ENCODE peak calls at places on chromosome 22, in four cellular contexts. E, M, C and L are unnamed samples. For H3K27me3 and H3K4me1, the result is how much of the 10 kb centered on the place peaks cover.

GRCh38 chr22:41925783-41926460 is 684 bp downstream of the TNFRSF13C start:
- DNase-seq in E (peak), M (peak), C (peak), L (peak)

GRCh38 chr22:29341056-29341848 is 25.8 kb upstream of the RASL10A start:
- DNase-seq in E (no peak), M (no peak), C (no peak), L (no peak)

GRCh38 chr22:41848468-41848867 is 15.6 kb downstream of the SREBF2 start:
- DNase-seq in E (no peak), M (peak), C (peak), L (no peak)

GRCh38 chr22:29190051-29190450 is 15.6 kb upstream of the EMID1 start:
- DNase-seq in E (no peak), M (no peak), C (no peak), L (no peak)

GRCh38 chr22:37084385-37084784 is 25.1 kb downstream of the TMPRSS6 start:
- DNase-seq in E (no peak), M (no peak), C (no peak), L (no peak)

GRCh38 chr22:49551446-49551845 is 276.2 kb downstream of the BRD1 start:
- DNase-seq in E (no peak), M (peak), C (no peak), L (no peak)

GRCh38 chr22:37020192-37020479 is 594 bp downstream of the MPST start:
- DNase-seq in E (no peak), M (no peak), C (peak), L (peak)

GRCh38 chr22:40817737-40818136 is 1.4 kb downstream of the SLC25A17 start:
- DNase-seq in E (no peak), M (no peak), C (no peak), L (no peak)

GRCh38 chr22:39556970-39557811 is 13.4 kb upstream of the CACNA1I start:
- DNase-seq in E (peak), M (no peak), C (no peak), L (peak)

GRCh38 chr22:42277988-42278776 is 7.7 kb upstream of the TCF20 start:
- DNase-seq in E (no peak), M (no peak), C (no peak), L (no peak)

GRCh38 chr22:17201285-17201945 is 17.8 kb downstream of the ADA2 start:
- DNase-seq in E (no peak), M (no peak), C (no peak), L (no peak)

GRCh38 chr22:49767355-49768062 is 60.2 kb downstream of the BRD1 start:
- DNase-seq in E (peak), M (peak), C (no peak), L (peak)

GRCh38 chr22:36823177-36823839 is 6.5 kb upstream of the PVALB start:
- DNase-seq in E (no peak), M (no peak), C (no peak), L (peak)

GRCh38 chr22:48379371-48379770 is 1448.3 kb downstream of the BRD1 start:
- DNase-seq in E (no peak), M (no peak), C (no peak), L (no peak)

GRCh38 chr22:33328789-33329296 is 270.7 kb upstream of the SYN3 start:
- DNase-seq in E (no peak), M (no peak), C (no peak), L (no peak)

GRCh38 chr22:27879923-27880322 is 39.1 kb downstream of the PITPNB start:
- DNase-seq in E (no peak), M (no peak), C (no peak), L (no peak)

GRCh38 chr22:31089101-31090100 is 8.3 kb downstream of the SMTN start:
- DNase-seq in E (no peak), M (no peak), C (peak), L (peak)

GRCh38 chr22:22717723-22718122 is 73.3 kb downstream of the GGTLC2 start:
- DNase-seq in E (no peak), M (no peak), C (no peak), L (no peak)
- H3K27me3 ChIP-seq in E (under half), M (under half), C (under half), L (under half)

DNA sequence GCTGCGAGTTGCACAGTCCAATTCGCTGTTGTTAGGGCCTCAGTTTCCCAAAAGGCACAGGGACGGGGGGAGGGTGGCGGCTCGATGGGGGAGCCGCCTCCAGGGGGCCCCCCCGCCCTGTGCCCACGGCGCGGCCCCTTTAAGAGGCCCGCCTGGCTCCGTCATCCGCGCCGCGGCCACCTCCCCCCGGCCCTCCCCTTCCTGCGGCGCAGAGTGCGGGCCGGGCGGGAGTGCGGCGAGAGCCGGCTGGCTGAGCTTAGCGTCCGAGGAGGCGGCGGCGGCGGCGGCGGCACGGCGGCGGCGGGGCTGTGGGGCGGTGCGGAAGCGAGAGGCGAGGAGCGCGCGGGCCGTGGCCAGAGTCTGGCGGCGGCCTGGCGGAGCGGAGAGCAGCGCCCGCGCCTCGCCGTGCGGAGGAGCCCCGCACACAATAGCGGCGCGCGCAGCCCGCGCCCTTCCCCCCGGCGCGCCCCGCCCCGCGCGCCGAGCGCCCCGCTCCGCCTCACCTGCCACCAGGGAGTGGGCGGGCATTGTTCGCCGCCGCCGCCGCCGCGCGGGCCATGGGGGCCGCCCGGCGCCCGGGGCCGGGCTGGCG is at the start of gene BCR:
- DNase-seq in E (peak), M (peak), C (peak), L (peak)
- H3K4me1 ChIP-seq in E (under half), M (half or more), C (half or more), L (under half)

GRCh38 chr22:32177221-32177765 is 18.2 kb upstream of the C22orf42 start:
- DNase-seq in E (no peak), M (no peak), C (no peak), L (no peak)
- H3K27me3 ChIP-seq in E (under half), M (under half), C (under half), L (under half)

GRCh38 chr22:19962909-19963806 is 21.5 kb upstream of the TXNRD2 start:
- DNase-seq in E (no peak), M (peak), C (no peak), L (no peak)
- H3K4me1 ChIP-seq in E (under half), M (under half), C (under half), L (under half)

GRCh38 chr22:38450234-38450797 is 4.7 kb downstream of the KCNJ4 start:
- DNase-seq in E (no peak), M (no peak), C (peak), L (no peak)
- H3K27me3 ChIP-seq in E (under half), M (half or more), C (under half), L (under half)

DNA sequence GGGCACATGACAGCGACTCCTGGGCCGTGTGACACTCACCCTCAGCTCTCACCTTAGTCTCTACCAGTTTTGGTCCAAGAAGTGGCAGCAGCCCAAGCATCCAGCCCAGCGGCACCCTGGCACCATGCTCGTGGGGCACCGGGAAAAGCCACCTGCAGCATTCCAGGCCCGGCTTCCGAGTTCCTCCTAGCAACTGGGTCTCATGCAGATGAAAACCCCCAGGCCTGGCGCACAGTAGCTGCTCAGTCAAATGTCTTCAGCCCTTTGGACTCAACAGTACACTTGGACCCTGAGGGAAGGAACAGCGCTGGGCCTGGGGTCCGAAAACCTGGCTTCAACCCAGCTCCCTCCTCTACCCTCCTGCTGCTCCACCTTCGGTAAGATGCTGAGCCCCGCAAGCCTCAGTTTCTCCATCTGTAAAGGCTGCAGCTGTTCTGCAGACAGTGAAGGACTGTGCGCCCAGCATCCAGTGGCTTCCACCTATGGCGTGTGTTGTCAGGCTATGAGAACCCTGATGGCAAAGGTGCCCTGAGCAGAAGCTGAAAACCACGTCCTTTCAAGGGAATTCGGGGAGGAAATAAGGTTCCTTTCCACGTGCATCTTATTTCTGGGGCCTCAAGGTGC is 66.0 kb downstream of the PHF21B start:
- DNase-seq in E (no peak), M (no peak), C (peak), L (no peak)
- H3K4me1 ChIP-seq in E (under half), M (under half), C (under half), L (under half)

GRCh38 chr22:20634560-20635226 is 127.3 kb downstream of the MED15 start:
- DNase-seq in E (no peak), M (no peak), C (no peak), L (no peak)
- H3K27me3 ChIP-seq in E (under half), M (under half), C (under half), L (under half)